ENCODE peak calls at places on chromosomes 2 and 18, in seven cellular contexts. V, I, F, B, X, M and P are unnamed samples.

GRCh38 chr2:939936-940620 is 10.6 kb upstream of the SNTG2 start:
- DNase-seq in F (no peak), V (no peak), M (no peak), X (no peak), I (no peak), B (no peak), P (no peak)

GRCh38 chr18:3481696-3482210 is 31.8 kb downstream of the TGIF1 start:
- DNase-seq in M (no peak), F (no peak), X (no peak), B (no peak), V (no peak), I (no peak), P (no peak)

GRCh38 chr2:171241771-171242170 is 81.1 kb upstream of the TLK1 start:
- DNase-seq in M (no peak), B (no peak), F (no peak), V (no peak), X (no peak), I (no peak), P (no peak)

GRCh38 chr18:46702399-46702798 is 45.4 kb upstream of the LOXHD1 start:
- DNase-seq in V (no peak), I (no peak), X (no peak), F (no peak), M (no peak), B (no peak), P (no peak)

GRCh38 chr2:8515390-8515761 is 166.5 kb upstream of the ID2 start:
- DNase-seq in V (peak; percentile 37), M (no peak), X (no peak), B (no peak), F (no peak), I (no peak), P (no peak)

GRCh38 chr2:111972955-111973565 is 74.7 kb downstream of the MERTK start:
- DNase-seq in I (no peak), B (no peak), V (no peak), F (no peak), M (no peak), X (no peak), P (no peak)

GRCh38 chr18:46013484-46014189 is 46.5 kb upstream of the EPG5 start:
- DNase-seq in X (no peak), I (no peak), M (no peak), V (no peak), B (no peak), F (no peak), P (no peak)

GRCh38 chr18:6039055-6039454 is 143.7 kb upstream of the TMEM200C start:
- DNase-seq in B (no peak), F (no peak), X (no peak), V (no peak), I (no peak), M (no peak), P (no peak)

GRCh38 chr18:48376406-48376805 is 32.8 kb downstream of the ZBTB7C start:
- DNase-seq in F (no peak), I (no peak), V (no peak), X (no peak), M (no peak), B (peak; percentile 44), P (no peak)

GRCh38 chr18:35024196-35024595 is 17.0 kb upstream of the MAPRE2 start:
- DNase-seq in I (no peak), F (no peak), B (no peak), X (no peak), M (no peak), V (no peak), P (no peak)

GRCh38 chr2:190574169-190574568 is 39.6 kb upstream of the NEMP2 start:
- DNase-seq in B (no peak), I (no peak), F (no peak), X (no peak), V (no peak), M (no peak), P (no peak)

GRCh38 chr2:126467367-126468054 is 188.4 kb upstream of the GYPC start:
- DNase-seq in I (no peak), F (no peak), B (no peak), V (no peak), M (no peak), X (no peak), P (no peak)

GRCh38 chr2:236459393-236459792 is 110.2 kb upstream of the ACKR3 start:
- DNase-seq in M (no peak), I (no peak), V (no peak), B (no peak), F (no peak), X (no peak), P (no peak)